ENCODE peak calls at places on chromosomes 6 and 20, in seven cellular contexts. One of them, this sample, is unnamed.

GRCh38 chr6:99641270-99641669 is 34.6 kb downstream of the PRDM13 start:
- DNase-seq in heart left ventricle: no peak
- DNase-seq in body of pancreas: no peak
- DNase-seq in right cardiac atrium: no peak
- DNase-seq in HL-60: no peak
- DNase-seq in breast epithelium: no peak
- DNase-seq in naive thymus-derived CD4-positive, alpha-beta T cell: no peak
- DNase-seq in this sample: peak; percentile 60

GRCh38 chr20:33896509-33896908 is 85.4 kb downstream of the CHMP4B start:
- DNase-seq in heart left ventricle: no peak
- DNase-seq in body of pancreas: peak; percentile 38
- DNase-seq in right cardiac atrium: peak; percentile 61
- DNase-seq in HL-60: no peak
- DNase-seq in breast epithelium: no peak
- DNase-seq in naive thymus-derived CD4-positive, alpha-beta T cell: no peak
- DNase-seq in this sample: no peak

GRCh38 chr6:3778701-3779573 is 27.4 kb upstream of the PXDC1 start:
- DNase-seq in heart left ventricle: no peak
- DNase-seq in body of pancreas: no peak
- DNase-seq in right cardiac atrium: no peak
- DNase-seq in HL-60: no peak
- DNase-seq in breast epithelium: no peak
- DNase-seq in naive thymus-derived CD4-positive, alpha-beta T cell: no peak
- DNase-seq in this sample: no peak

GRCh38 chr6:42279144-42279781 is 61.6 kb upstream of the MRPS10 start:
- DNase-seq in heart left ventricle: peak; percentile 64
- DNase-seq in body of pancreas: no peak
- DNase-seq in right cardiac atrium: peak; percentile 70
- DNase-seq in HL-60: no peak
- DNase-seq in breast epithelium: no peak
- DNase-seq in naive thymus-derived CD4-positive, alpha-beta T cell: peak; percentile 7
- DNase-seq in this sample: no peak

GRCh38 chr6:92469429-92469828 is 949.9 kb downstream of the EPHA7 start:
- DNase-seq in heart left ventricle: no peak
- DNase-seq in body of pancreas: no peak
- DNase-seq in right cardiac atrium: no peak
- DNase-seq in HL-60: no peak
- DNase-seq in breast epithelium: no peak
- DNase-seq in naive thymus-derived CD4-positive, alpha-beta T cell: no peak
- DNase-seq in this sample: no peak

GRCh38 chr20:43774754-43775153 is 48.0 kb upstream of the GTSF1L start:
- DNase-seq in heart left ventricle: no peak
- DNase-seq in body of pancreas: no peak
- DNase-seq in right cardiac atrium: no peak
- DNase-seq in HL-60: no peak
- DNase-seq in breast epithelium: no peak
- DNase-seq in naive thymus-derived CD4-positive, alpha-beta T cell: no peak
- DNase-seq in this sample: no peak

GRCh38 chr6:135568366-135568765 is 70.8 kb upstream of the AHI1 start:
- DNase-seq in heart left ventricle: no peak
- DNase-seq in body of pancreas: peak; percentile 26
- DNase-seq in right cardiac atrium: peak; percentile 72
- DNase-seq in HL-60: no peak
- DNase-seq in breast epithelium: no peak
- DNase-seq in naive thymus-derived CD4-positive, alpha-beta T cell: peak; percentile 38
- DNase-seq in this sample: no peak

GRCh38 chr20:10023911-10024310 is 10.9 kb upstream of the ANKEF1 start:
- DNase-seq in heart left ventricle: no peak
- DNase-seq in body of pancreas: no peak
- DNase-seq in right cardiac atrium: no peak
- DNase-seq in HL-60: no peak
- DNase-seq in breast epithelium: no peak
- DNase-seq in naive thymus-derived CD4-positive, alpha-beta T cell: no peak
- DNase-seq in this sample: no peak

GRCh38 chr6:14671261-14671681 is 553.7 kb downstream of the CD83 start:
- DNase-seq in heart left ventricle: no peak
- DNase-seq in body of pancreas: no peak
- DNase-seq in right cardiac atrium: peak; percentile 75
- DNase-seq in HL-60: no peak
- DNase-seq in breast epithelium: no peak
- DNase-seq in naive thymus-derived CD4-positive, alpha-beta T cell: no peak
- DNase-seq in this sample: no peak

GRCh38 chr20:17709361-17710293 is 9.9 kb downstream of the BANF2 start:
- DNase-seq in heart left ventricle: no peak
- DNase-seq in body of pancreas: no peak
- DNase-seq in right cardiac atrium: no peak
- DNase-seq in HL-60: no peak
- DNase-seq in breast epithelium: no peak
- DNase-seq in naive thymus-derived CD4-positive, alpha-beta T cell: no peak
- DNase-seq in this sample: no peak

GRCh38 chr20:3430376-3431069 is 23.1 kb upstream of the DNAAF9 start:
- DNase-seq in heart left ventricle: no peak
- DNase-seq in body of pancreas: no peak
- DNase-seq in right cardiac atrium: no peak
- DNase-seq in HL-60: peak; percentile 86
- DNase-seq in breast epithelium: no peak
- DNase-seq in naive thymus-derived CD4-positive, alpha-beta T cell: no peak
- DNase-seq in this sample: no peak

GRCh38 chr6:25971187-25971811 is 8.7 kb downstream of the TRIM38 start:
- DNase-seq in heart left ventricle: no peak
- DNase-seq in body of pancreas: no peak
- DNase-seq in right cardiac atrium: no peak
- DNase-seq in HL-60: no peak
- DNase-seq in breast epithelium: no peak
- DNase-seq in naive thymus-derived CD4-positive, alpha-beta T cell: no peak
- DNase-seq in this sample: no peak

GRCh38 chr6:132661906-132662305 is 2.9 kb upstream of the TAAR1 start:
- DNase-seq in heart left ventricle: no peak
- DNase-seq in body of pancreas: no peak
- DNase-seq in right cardiac atrium: no peak
- DNase-seq in HL-60: no peak
- DNase-seq in breast epithelium: no peak
- DNase-seq in naive thymus-derived CD4-positive, alpha-beta T cell: no peak
- DNase-seq in this sample: no peak

GRCh38 chr6:17816921-17817611 is 110.3 kb upstream of the NUP153 start:
- DNase-seq in heart left ventricle: no peak
- DNase-seq in body of pancreas: no peak
- DNase-seq in right cardiac atrium: no peak
- DNase-seq in HL-60: peak; percentile 4
- DNase-seq in breast epithelium: no peak
- DNase-seq in naive thymus-derived CD4-positive, alpha-beta T cell: no peak
- DNase-seq in this sample: peak; percentile 38

GRCh38 chr6:36609582-36609981 is 15.4 kb downstream of the SRSF3 start:
- DNase-seq in heart left ventricle: no peak
- DNase-seq in body of pancreas: no peak
- DNase-seq in right cardiac atrium: no peak
- DNase-seq in HL-60: no peak
- DNase-seq in breast epithelium: no peak
- DNase-seq in naive thymus-derived CD4-positive, alpha-beta T cell: no peak
- DNase-seq in this sample: no peak

GRCh38 chr6:49784272-49784671 is 2.8 kb downstream of the PGK2 start:
- DNase-seq in heart left ventricle: no peak
- DNase-seq in body of pancreas: no peak
- DNase-seq in right cardiac atrium: no peak
- DNase-seq in HL-60: no peak
- DNase-seq in breast epithelium: no peak
- DNase-seq in naive thymus-derived CD4-positive, alpha-beta T cell: no peak
- DNase-seq in this sample: no peak

GRCh38 chr6:155174576-155175174 is 89.1 kb upstream of the CLDN20 start:
- DNase-seq in heart left ventricle: no peak
- DNase-seq in body of pancreas: peak; percentile 50
- DNase-seq in right cardiac atrium: peak; percentile 74
- DNase-seq in HL-60: peak; percentile 63
- DNase-seq in breast epithelium: no peak
- DNase-seq in naive thymus-derived CD4-positive, alpha-beta T cell: peak; percentile 63
- DNase-seq in this sample: peak; percentile 73

GRCh38 chr20:2240835-2241234 is 55.0 kb upstream of the TGM3 start:
- DNase-seq in heart left ventricle: no peak
- DNase-seq in body of pancreas: no peak
- DNase-seq in right cardiac atrium: no peak
- DNase-seq in HL-60: no peak
- DNase-seq in breast epithelium: no peak
- DNase-seq in naive thymus-derived CD4-positive, alpha-beta T cell: no peak
- DNase-seq in this sample: no peak

GRCh38 chr20:2245637-2246036 is 50.2 kb upstream of the TGM3 start:
- DNase-seq in heart left ventricle: no peak
- DNase-seq in body of pancreas: no peak
- DNase-seq in right cardiac atrium: no peak
- DNase-seq in HL-60: no peak
- DNase-seq in breast epithelium: no peak
- DNase-seq in naive thymus-derived CD4-positive, alpha-beta T cell: no peak
- DNase-seq in this sample: no peak

GRCh38 chr20:2244523-2244922 is 51.3 kb upstream of the TGM3 start:
- DNase-seq in heart left ventricle: no peak
- DNase-seq in body of pancreas: no peak
- DNase-seq in right cardiac atrium: no peak
- DNase-seq in HL-60: no peak
- DNase-seq in breast epithelium: no peak
- DNase-seq in naive thymus-derived CD4-positive, alpha-beta T cell: no peak
- DNase-seq in this sample: no peak

GRCh38 chr20:2244993-2245392 is 50.8 kb upstream of the TGM3 start:
- DNase-seq in heart left ventricle: no peak
- DNase-seq in body of pancreas: no peak
- DNase-seq in right cardiac atrium: no peak
- DNase-seq in HL-60: no peak
- DNase-seq in breast epithelium: no peak
- DNase-seq in naive thymus-derived CD4-positive, alpha-beta T cell: no peak
- DNase-seq in this sample: peak; percentile 32

GRCh38 chr20:2242678-2243077 is 53.1 kb upstream of the TGM3 start:
- DNase-seq in heart left ventricle: no peak
- DNase-seq in body of pancreas: no peak
- DNase-seq in right cardiac atrium: no peak
- DNase-seq in HL-60: no peak
- DNase-seq in breast epithelium: no peak
- DNase-seq in naive thymus-derived CD4-positive, alpha-beta T cell: no peak
- DNase-seq in this sample: no peak
- H3K27ac ChIP-seq in heart left ventricle: no peak overlapping the region
- H3K27ac ChIP-seq in body of pancreas: no peak overlapping the region
- H3K27ac ChIP-seq in right cardiac atrium: no peak overlapping the region
- H3K27ac ChIP-seq in HL-60: no peak overlapping the region
- H3K27ac ChIP-seq in breast epithelium: no peak overlapping the region
- H3K27ac ChIP-seq in naive thymus-derived CD4-positive, alpha-beta T cell: no peak overlapping the region
- H3K27ac ChIP-seq in this sample: no peak overlapping the region

GRCh38 chr6:34319471-34319885 is 70.7 kb upstream of the SMIM29 start:
- DNase-seq in heart left ventricle: no peak
- DNase-seq in body of pancreas: no peak
- DNase-seq in right cardiac atrium: no peak
- DNase-seq in HL-60: no peak
- DNase-seq in breast epithelium: no peak
- DNase-seq in naive thymus-derived CD4-positive, alpha-beta T cell: no peak
- DNase-seq in this sample: no peak
- H3K27ac ChIP-seq in heart left ventricle: peak overlapping the region; percentile 85
- H3K27ac ChIP-seq in body of pancreas: no peak overlapping the region
- H3K27ac ChIP-seq in right cardiac atrium: no peak overlapping the region
- H3K27ac ChIP-seq in HL-60: no peak overlapping the region
- H3K27ac ChIP-seq in breast epithelium: peak overlapping the region; percentile 67
- H3K27ac ChIP-seq in naive thymus-derived CD4-positive, alpha-beta T cell: no peak overlapping the region
- H3K27ac ChIP-seq in this sample: no peak overlapping the region

DNA sequence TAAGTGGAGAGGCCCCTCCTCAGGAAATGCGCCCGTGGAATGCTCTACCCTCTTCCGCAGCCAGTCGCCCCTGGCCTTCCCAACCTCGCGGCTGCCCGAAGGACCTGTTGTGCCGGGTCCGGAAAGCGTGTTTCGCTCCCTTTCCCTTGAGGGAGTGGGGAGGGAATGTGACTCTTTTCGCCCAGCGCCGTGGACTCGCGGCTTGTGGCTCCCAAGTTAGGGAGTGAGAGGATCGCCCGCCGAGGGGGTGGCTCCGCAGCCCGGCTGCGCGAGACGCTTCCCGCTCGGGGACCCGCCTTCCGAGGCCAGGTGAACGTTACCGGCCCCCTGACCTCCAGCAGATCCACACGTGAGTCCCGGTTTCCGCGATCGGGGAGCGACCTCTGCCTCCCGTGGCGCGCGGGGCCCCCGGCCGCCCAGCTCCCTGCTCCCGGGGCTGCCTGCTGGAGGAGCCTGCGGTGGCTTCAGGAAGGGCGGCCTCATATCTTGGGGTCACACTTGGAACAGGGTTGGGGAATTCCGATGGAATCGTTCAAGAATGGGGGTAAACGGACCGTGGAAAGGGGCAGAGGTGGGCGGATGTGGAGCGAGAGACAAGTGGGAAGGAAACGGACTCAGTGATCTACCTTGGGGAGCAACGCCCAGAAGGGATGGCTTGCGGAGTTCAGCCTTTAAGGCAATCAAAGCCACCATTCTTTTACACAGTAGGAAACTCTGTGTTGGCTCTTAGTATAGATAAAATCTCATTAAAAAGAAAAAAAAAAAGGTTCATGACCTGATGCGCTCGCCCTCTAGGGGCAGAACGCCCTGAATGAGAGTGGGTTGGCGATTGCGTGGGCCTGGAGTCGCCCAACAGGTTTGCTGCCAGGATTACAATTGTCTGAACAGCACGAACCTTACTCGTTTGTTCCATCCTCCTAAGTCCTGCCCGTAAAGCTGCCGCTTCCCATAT is 887 bp downstream of the TPD52L1 start:
- DNase-seq in heart left ventricle: peak; percentile 58
- DNase-seq in body of pancreas: peak; percentile 63
- DNase-seq in right cardiac atrium: peak; percentile 55
- DNase-seq in HL-60: no peak
- DNase-seq in breast epithelium: peak; percentile 59
- DNase-seq in naive thymus-derived CD4-positive, alpha-beta T cell: no peak
- DNase-seq in this sample: no peak
- H3K27ac ChIP-seq in heart left ventricle: peak overlapping the region; percentile 64
- H3K27ac ChIP-seq in body of pancreas: peak overlapping the region; percentile 78
- H3K27ac ChIP-seq in right cardiac atrium: no peak overlapping the region
- H3K27ac ChIP-seq in HL-60: no peak overlapping the region
- H3K27ac ChIP-seq in breast epithelium: peak overlapping the region; percentile 90
- H3K27ac ChIP-seq in naive thymus-derived CD4-positive, alpha-beta T cell: no peak overlapping the region
- H3K27ac ChIP-seq in this sample: no peak overlapping the region

GRCh38 chr20:62691485-62691884 is 17.2 kb upstream of the NTSR1 start:
- DNase-seq in heart left ventricle: no peak
- DNase-seq in body of pancreas: no peak
- DNase-seq in right cardiac atrium: no peak
- DNase-seq in HL-60: no peak
- DNase-seq in breast epithelium: no peak
- DNase-seq in naive thymus-derived CD4-positive, alpha-beta T cell: no peak
- DNase-seq in this sample: no peak
- H3K27ac ChIP-seq in heart left ventricle: no peak overlapping the region
- H3K27ac ChIP-seq in body of pancreas: no peak overlapping the region
- H3K27ac ChIP-seq in right cardiac atrium: no peak overlapping the region
- H3K27ac ChIP-seq in HL-60: no peak overlapping the region
- H3K27ac ChIP-seq in breast epithelium: no peak overlapping the region
- H3K27ac ChIP-seq in naive thymus-derived CD4-positive, alpha-beta T cell: no peak overlapping the region
- H3K27ac ChIP-seq in this sample: no peak overlapping the region

GRCh38 chr20:63279931-63280330 is 7.3 kb downstream of the ARFGAP1 start:
- DNase-seq in heart left ventricle: no peak
- DNase-seq in body of pancreas: no peak
- DNase-seq in right cardiac atrium: peak; percentile 22
- DNase-seq in HL-60: no peak
- DNase-seq in breast epithelium: no peak
- DNase-seq in naive thymus-derived CD4-positive, alpha-beta T cell: no peak
- DNase-seq in this sample: no peak
- H3K27ac ChIP-seq in heart left ventricle: no peak overlapping the region
- H3K27ac ChIP-seq in body of pancreas: no peak overlapping the region
- H3K27ac ChIP-seq in right cardiac atrium: no peak overlapping the region
- H3K27ac ChIP-seq in HL-60: no peak overlapping the region
- H3K27ac ChIP-seq in breast epithelium: no peak overlapping the region
- H3K27ac ChIP-seq in naive thymus-derived CD4-positive, alpha-beta T cell: no peak overlapping the region
- H3K27ac ChIP-seq in this sample: no peak overlapping the region

GRCh38 chr6:16130932-16131387 is 2.1 kb downstream of the MYLIP start:
- DNase-seq in heart left ventricle: no peak
- DNase-seq in body of pancreas: peak; percentile 28
- DNase-seq in right cardiac atrium: no peak
- DNase-seq in HL-60: peak; percentile 79
- DNase-seq in breast epithelium: no peak
- DNase-seq in naive thymus-derived CD4-positive, alpha-beta T cell: peak; percentile 76
- DNase-seq in this sample: no peak
- H3K27ac ChIP-seq in heart left ventricle: peak overlapping the region; percentile 94
- H3K27ac ChIP-seq in body of pancreas: no peak overlapping the region
- H3K27ac ChIP-seq in right cardiac atrium: peak overlapping the region; percentile 95
- H3K27ac ChIP-seq in HL-60: peak overlapping the region; percentile 70
- H3K27ac ChIP-seq in breast epithelium: peak overlapping the region; percentile 97
- H3K27ac ChIP-seq in naive thymus-derived CD4-positive, alpha-beta T cell: peak overlapping the region; percentile 97
- H3K27ac ChIP-seq in this sample: peak overlapping the region; percentile 4

This sample was measured in WERI-Rb-1.